ENCODE peak calls at places on chromosomes 7 and 10, in seven cellular contexts. U is GM12865; M is right cardiac atrium; P is cardiac fibroblast; W is ELR; B is BE2C; V is CD8-positive, alpha-beta memory T cell. L is an unnamed sample.

GRCh38 chr7:134339475-134339874 is 22.7 kb upstream of the SLC35B4 start:
- DNase-seq in M (no peak), P (no peak), B (no peak), U (no peak), W (no peak), V (no peak), L (no peak)

GRCh38 chr7:8290645-8291308 is 28.8 kb upstream of the ICA1 start:
- DNase-seq in V (no peak), W (no peak), P (no peak), B (peak), M (no peak), U (no peak), L (no peak)

GRCh38 chr7:111564078-111564477 is 1.8 kb upstream of the IMMP2L start:
- DNase-seq in P (no peak), W (no peak), B (no peak), V (no peak), M (no peak), U (no peak), L (no peak)

GRCh38 chr10:7788640-7789335 is 811 bp downstream of the ATP5F1C start:
- DNase-seq in U (no peak), B (no peak), V (no peak), M (no peak), P (peak), W (peak), L (no peak)

GRCh38 chr10:97427571-97428179 is 1.7 kb downstream of the PGAM1 start:
- DNase-seq in V (no peak), U (peak), B (no peak), W (peak), P (peak), M (no peak), L (no peak)

GRCh38 chr10:119331031-119331430 is 123.7 kb downstream of the GRK5 start:
- DNase-seq in M (peak), B (no peak), W (no peak), U (no peak), P (no peak), V (no peak), L (no peak)

GRCh38 chr10:31871266-31871887 is 57.3 kb downstream of the ARHGAP12 start:
- DNase-seq in W (no peak), M (no peak), U (no peak), V (no peak), P (no peak), B (no peak), L (no peak)

GRCh38 chr10:27536437-27536836 is 32.3 kb downstream of the RAB18 start:
- DNase-seq in P (no peak), V (no peak), W (no peak), M (no peak), B (no peak), U (peak), L (no peak)

GRCh38 chr10:83701799-83702198 is 437.5 kb upstream of the GHITM start:
- DNase-seq in W (no peak), U (no peak), M (no peak), V (no peak), B (no peak), P (no peak), L (no peak)

GRCh38 chr10:31808258-31809218 is 120.1 kb downstream of the ARHGAP12 start:
- DNase-seq in P (peak), B (peak), V (no peak), M (peak), W (peak), U (peak), L (peak)

GRCh38 chr10:50607526-50607925 is 16.2 kb downstream of the SGMS1 start:
- DNase-seq in P (no peak), V (no peak), B (no peak), M (no peak), W (no peak), U (no peak), L (no peak)

L was measured in GM06990.